ENCODE peak calls at places on chromosomes 2 and 18, in nine cellular contexts. R, Q, X, C, V, H, P, B and J are unnamed samples.

GRCh38 chr2:231611273-231612198 is 18.9 kb downstream of the TEX44 start:
- DNase-seq in V (peak; percentile 7), C (peak; percentile 31), P (peak; percentile 33), H (no peak), Q (no peak), R (peak; percentile 93), B (no peak), X (peak; percentile 89), J (peak; percentile 37)

GRCh38 chr2:85377083-85377482 is 22.5 kb downstream of the ELMOD3 start:
- DNase-seq in R (no peak), Q (no peak), X (no peak), V (no peak), B (no peak), H (no peak), P (no peak), C (no peak), J (no peak)

GRCh38 chr18:34494359-34494696 is 215.8 kb upstream of the DTNA start:
- DNase-seq in B (peak; percentile 10), P (no peak), X (peak; percentile 40), V (peak; percentile 44), Q (no peak), R (no peak), H (no peak), C (no peak), J (no peak)

GRCh38 chr2:23549821-23550535 is 165.0 kb downstream of the KLHL29 start:
- DNase-seq in X (no peak), C (no peak), H (no peak), Q (no peak), V (no peak), P (no peak), B (no peak), R (peak; percentile 77), J (no peak)

GRCh38 chr2:71685073-71685848 is 231.9 kb downstream of the DYSF start:
- DNase-seq in C (peak; percentile 57), B (no peak), Q (no peak), V (peak; percentile 72), X (no peak), R (no peak), H (no peak), P (no peak), J (no peak)

GRCh38 chr2:99804969-99805368 is 315.2 kb upstream of the REV1 start:
- DNase-seq in C (no peak), H (no peak), X (no peak), V (no peak), Q (no peak), B (no peak), P (no peak), R (no peak), J (no peak)

GRCh38 chr2:46334389-46335345 is 37.5 kb downstream of the EPAS1 start:
- DNase-seq in X (peak; percentile 15), H (no peak), B (no peak), V (no peak), C (no peak), Q (no peak), P (no peak), R (peak; percentile 72), J (no peak)

GRCh38 chr18:45625596-45625995 is 10.3 kb downstream of the SLC14A2 start:
- DNase-seq in C (no peak), R (no peak), H (no peak), Q (no peak), P (no peak), V (no peak), X (no peak), B (no peak), J (no peak)

GRCh38 chr18:55635439-55635838 is 47.4 kb upstream of the TCF4 start:
- DNase-seq in B (no peak), C (no peak), P (no peak), R (no peak), X (no peak), H (no peak), Q (no peak), V (no peak), J (no peak)

GRCh38 chr2:96145028-96145939 is at the start of gene DUSP2:
- DNase-seq in R (peak; percentile 83), C (peak; percentile 53), Q (peak; percentile 90), P (peak; percentile 96), X (peak; percentile 74), B (peak; percentile 66), V (peak; percentile 71), H (no peak), J (peak; percentile 85)

GRCh38 chr18:70559446-70559845 is 270.6 kb downstream of the SOCS6 start:
- DNase-seq in H (no peak), B (no peak), Q (no peak), X (no peak), R (no peak), C (no peak), V (no peak), P (no peak), J (no peak)

GRCh38 chr2:205461678-205462665 is 220.3 kb upstream of the NRP2 start:
- DNase-seq in Q (no peak), H (no peak), V (no peak), P (no peak), R (no peak), C (no peak), X (no peak), B (no peak), J (no peak)

GRCh38 chr2:152347076-152347475 is 12.1 kb downstream of the FMNL2 start:
- DNase-seq in P (no peak), H (no peak), C (no peak), B (no peak), V (no peak), X (no peak), R (peak; percentile 79), Q (no peak), J (no peak)

GRCh38 chr18:47180765-47181164 is 4.6 kb upstream of the IER3IP1 start:
- DNase-seq in Q (no peak), X (no peak), R (no peak), H (no peak), B (no peak), C (no peak), P (no peak), V (no peak), J (no peak)

GRCh38 chr2:60674524-60675165 is 81.4 kb upstream of the PAPOLG start:
- DNase-seq in B (peak; percentile 95), V (peak; percentile 71), Q (peak; percentile 55), X (peak; percentile 91), R (peak; percentile 87), P (peak; percentile 67), H (peak; percentile 65), C (peak; percentile 67), J (peak; percentile 62)

GRCh38 chr18:42707080-42707479 is 408.4 kb downstream of the RIT2 start:
- DNase-seq in H (no peak), P (no peak), V (no peak), Q (no peak), R (no peak), B (no peak), C (no peak), X (no peak), J (no peak)

GRCh38 chr18:48975817-48976649 is 25.3 kb upstream of the SMAD7 start:
- DNase-seq in H (no peak), B (peak; percentile 72), Q (no peak), X (peak; percentile 66), V (no peak), P (peak; percentile 9), R (peak; percentile 77), C (peak; percentile 30), J (peak; percentile 52)

GRCh38 chr2:75564713-75565369 is 4.1 kb upstream of the EVA1A start:
- DNase-seq in R (no peak), V (no peak), Q (no peak), H (no peak), X (no peak), B (no peak), C (no peak), P (no peak), J (no peak)

GRCh38 chr2:84904717-84905174 is 710 bp upstream of the TMSB10 start:
- DNase-seq in B (peak; percentile 57), H (peak; percentile 8), C (peak; percentile 13), V (peak; percentile 58), R (peak; percentile 59), P (no peak), X (peak; percentile 83), Q (peak; percentile 57), J (no peak)

GRCh38 chr2:105789745-105790466 is 45.2 kb downstream of the NCK2 start:
- DNase-seq in H (peak; percentile 75), V (no peak), Q (peak; percentile 60), X (no peak), B (no peak), R (peak; percentile 64), P (peak; percentile 64), C (no peak), J (peak; percentile 39)

GRCh38 chr2:122639721-122640120 is 884.3 kb downstream of the TSN start:
- DNase-seq in B (no peak), X (no peak), R (no peak), Q (no peak), C (no peak), V (no peak), H (no peak), P (no peak), J (no peak)

GRCh38 chr2:56969513-56969912 is 785.7 kb downstream of the CCDC85A start:
- DNase-seq in H (no peak), P (no peak), Q (no peak), V (no peak), X (no peak), C (no peak), B (no peak), R (no peak), J (no peak)

GRCh38 chr2:172438064-172438421 is 10.7 kb downstream of the ITGA6 start:
- DNase-seq in X (no peak), V (no peak), C (no peak), P (no peak), B (no peak), Q (no peak), R (peak; percentile 55), H (no peak), J (peak; percentile 48)

GRCh38 chr2:44246840-44247369 is 28.4 kb upstream of the SLC3A1 start:
- DNase-seq in X (no peak), P (no peak), H (no peak), V (no peak), Q (no peak), R (no peak), B (no peak), C (no peak), J (no peak)

GRCh38 chr2:240498171-240498957 is 59.4 kb downstream of the ANKMY1 start:
- DNase-seq in X (no peak), H (no peak), B (no peak), C (no peak), V (no peak), Q (no peak), P (no peak), R (no peak), J (no peak)

GRCh38 chr2:147525724-147526489 is 318.9 kb upstream of the ACVR2A start:
- DNase-seq in Q (no peak), P (no peak), V (no peak), R (no peak), H (no peak), X (no peak), B (no peak), C (no peak), J (no peak)

GRCh38 chr2:236366406-236366805 is 102.2 kb upstream of the ASB18 start:
- DNase-seq in H (no peak), P (no peak), X (no peak), B (no peak), R (no peak), V (no peak), Q (peak; percentile 80), C (no peak), J (no peak)